ENCODE peak calls at places on chromosome 14, in five cellular contexts. M, J, D, Y and U are unnamed samples.

GRCh38 chr14:106268013-106268727 is 741.8 kb downstream of the TMEM121 start:
- DNase-seq in M (no peak), Y (peak; percentile 26), J (no peak), D (no peak), U (no peak)

GRCh38 chr14:102951034-102951433 is 28.6 kb downstream of the AMN start:
- DNase-seq in D (no peak), Y (no peak), J (no peak), M (peak; percentile 58), U (no peak)

GRCh38 chr14:70907172-70907995 is at the start of gene PCNX1:
- DNase-seq in J (peak; percentile 95), D (peak; percentile 46), Y (peak; percentile 92), M (peak; percentile 93), U (peak; percentile 55)

GRCh38 chr14:94641632-94641955 is 29.4 kb downstream of the SERPINA3 start:
- DNase-seq in D (no peak), M (no peak), J (no peak), Y (no peak), U (no peak)

GRCh38 chr14:58824106-58824505 is 186.3 kb downstream of the DACT1 start:
- DNase-seq in J (no peak), M (no peak), Y (no peak), D (no peak), U (no peak)

GRCh38 chr14:69553221-69553620 is 21.4 kb downstream of the CCDC177 start:
- DNase-seq in Y (peak; percentile 51), D (no peak), J (no peak), M (no peak), U (no peak)

GRCh38 chr14:93045965-93046695 is 69.6 kb downstream of the ITPK1 start:
- DNase-seq in M (no peak), D (peak; percentile 28), J (no peak), Y (no peak), U (peak; percentile 62)

GRCh38 chr14:103536693-103537092 is 7.7 kb downstream of the TRMT61A start:
- DNase-seq in M (no peak), J (no peak), Y (no peak), D (no peak), U (no peak)

GRCh38 chr14:88515499-88516221 is 39.1 kb downstream of the PTPN21 start:
- DNase-seq in D (no peak), J (no peak), Y (no peak), M (no peak), U (no peak)

GRCh38 chr14:104423224-104423681 is 156.3 kb upstream of the C14orf180 start:
- DNase-seq in M (no peak), D (no peak), J (no peak), Y (no peak), U (no peak)

GRCh38 chr14:33943081-33943480 is 7.8 kb downstream of the EGLN3 start:
- DNase-seq in D (no peak), Y (no peak), J (no peak), M (no peak), U (no peak)

GRCh38 chr14:104335176-104335575 is 196.8 kb downstream of the KIF26A start:
- DNase-seq in M (peak; percentile 7), D (no peak), J (no peak), Y (no peak), U (no peak)

GRCh38 chr14:69088523-69089445 is 64.1 kb downstream of the DCAF5 start:
- DNase-seq in M (no peak), D (no peak), Y (no peak), J (no peak), U (no peak)

GRCh38 chr14:77663289-77663688 is 44.5 kb downstream of the ALKBH1 start:
- DNase-seq in Y (no peak), M (no peak), J (no peak), D (no peak), U (no peak)

GRCh38 chr14:33118653-33119052 is 180.0 kb downstream of the NPAS3 start:
- DNase-seq in J (no peak), Y (no peak), D (no peak), M (no peak), U (no peak)

GRCh38 chr14:31024577-31025334 is 693 bp upstream of the AP4S1 start:
- DNase-seq in D (no peak), M (no peak), J (no peak), Y (no peak), U (no peak)

GRCh38 chr14:39957987-39958386 is 525.8 kb upstream of the FBXO33 start:
- DNase-seq in M (no peak), D (no peak), Y (no peak), J (no peak), U (no peak)

GRCh38 chr14:99587463-99588278 is 16.3 kb downstream of the CCDC85C start:
- DNase-seq in D (no peak), Y (no peak), M (no peak), J (no peak), U (no peak)
- TF ChIP-seq CTCF in D (no peak), Y (no peak), M (no peak), J (no peak), U (no peak)

DNA sequence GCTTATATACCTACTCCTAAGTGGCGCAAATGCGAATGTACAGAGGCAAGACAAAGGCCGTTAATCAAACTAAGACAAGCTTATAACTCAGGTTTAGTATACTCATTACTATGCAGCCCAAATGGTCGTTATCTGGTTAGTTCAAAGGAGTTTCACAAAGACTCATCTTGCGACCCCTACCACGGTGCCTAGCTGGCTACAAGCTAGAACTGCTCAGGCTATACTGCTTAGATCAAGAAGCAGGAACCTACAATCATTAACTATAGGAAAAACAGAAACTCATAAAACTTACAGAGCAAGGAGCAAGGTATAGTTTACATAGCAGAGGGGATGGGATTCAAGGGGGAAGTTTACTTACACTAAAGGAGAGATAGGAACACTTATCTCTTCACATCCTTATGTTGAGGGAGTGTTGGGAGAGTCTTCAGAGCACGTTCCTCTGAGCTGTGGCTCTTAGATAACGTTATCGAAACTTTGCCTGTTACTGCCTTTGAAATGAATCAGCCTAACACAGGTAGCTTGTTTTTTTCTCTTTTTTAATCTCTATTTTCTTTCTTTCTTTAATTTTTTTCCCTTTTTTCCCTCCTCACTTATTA is 58.2 kb downstream of the FSCB start:
- DNase-seq in M (no peak), J (no peak), D (no peak), Y (no peak), U (no peak)
- H3K4me3 ChIP-seq in M (no peak overlapping the region), J (no peak overlapping the region), D (no peak overlapping the region), Y (no peak overlapping the region), U (no peak overlapping the region)

GRCh38 chr14:38016497-38016896 is 191.2 kb upstream of the SSTR1 start:
- DNase-seq in D (peak; percentile 2), M (no peak), Y (peak; percentile 13), J (no peak), U (no peak)
- TF ChIP-seq CTCF in D (peak; percentile 53), M (no peak), Y (peak; percentile 41), J (no peak), U (peak; percentile 5)

DNA sequence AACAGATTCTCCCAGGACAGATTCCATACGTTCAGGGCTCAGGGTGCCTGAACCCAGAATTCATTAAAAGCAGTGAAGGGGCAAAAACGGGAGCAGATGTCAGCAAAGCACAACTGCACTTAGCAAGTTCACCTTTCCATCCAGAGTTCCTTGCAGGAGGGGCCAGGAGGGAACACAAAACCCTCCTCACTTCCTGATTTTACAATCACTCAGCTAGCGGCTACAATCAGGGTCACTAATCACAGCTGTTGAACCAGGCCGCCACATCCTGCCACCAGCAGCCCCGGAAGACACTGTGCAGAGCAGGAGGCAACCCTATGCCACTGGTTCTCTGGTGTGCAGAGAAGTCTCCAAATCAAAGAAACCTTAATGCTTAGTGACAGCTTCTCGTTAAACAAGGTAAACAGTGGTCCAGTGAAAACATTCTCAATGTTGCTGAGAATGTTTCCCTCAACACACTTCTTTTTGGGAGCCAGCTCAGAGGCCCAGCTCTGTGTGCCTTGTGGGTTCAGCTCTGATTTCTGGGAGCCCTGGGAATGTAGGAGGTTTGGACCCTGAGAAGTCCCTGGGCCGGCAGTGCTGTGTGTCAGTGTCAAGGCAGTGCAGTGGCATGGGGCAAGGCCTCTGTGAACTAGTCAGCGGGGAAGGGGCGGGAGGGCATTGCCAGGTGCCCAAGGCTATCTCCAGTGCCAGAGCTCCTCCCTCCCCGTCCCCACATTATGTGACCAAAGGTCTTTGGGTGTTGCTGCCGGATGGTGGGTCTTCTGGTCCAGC is 54.5 kb downstream of the VCPKMT start:
- DNase-seq in D (no peak), M (no peak), Y (peak; percentile 93), J (no peak), U (no peak)
- H3K4me3 ChIP-seq in D (peak overlapping the region; percentile 48), M (no peak overlapping the region), Y (no peak overlapping the region), J (no peak overlapping the region), U (no peak overlapping the region)

GRCh38 chr14:64899958-64900357 is 14.3 kb upstream of the CHURC1 start:
- DNase-seq in J (no peak), M (no peak), D (no peak), Y (no peak), U (no peak)
- TF ChIP-seq CTCF in J (no peak), M (no peak), D (no peak), Y (no peak), U (no peak)

GRCh38 chr14:52873694-52874093 is 77.2 kb downstream of the FERMT2 start:
- DNase-seq in D (no peak), J (peak; percentile 67), M (no peak), Y (peak; percentile 13), U (no peak)

GRCh38 chr14:52874389-52874788 is 76.5 kb downstream of the FERMT2 start:
- DNase-seq in D (no peak), M (no peak), J (no peak), Y (no peak), U (no peak)

GRCh38 chr14:52875707-52876106 is 75.1 kb downstream of the FERMT2 start:
- DNase-seq in Y (no peak), D (no peak), J (no peak), M (no peak), U (no peak)

GRCh38 chr14:52871606-52872005 is 79.2 kb downstream of the FERMT2 start:
- DNase-seq in D (no peak), J (no peak), Y (no peak), M (no peak), U (no peak)

GRCh38 chr14:52873096-52873495 is 77.8 kb downstream of the FERMT2 start:
- DNase-seq in J (no peak), Y (no peak), D (no peak), M (no peak), U (no peak)
- H3K4me3 ChIP-seq in J (no peak overlapping the region), Y (no peak overlapping the region), D (no peak overlapping the region), M (no peak overlapping the region), U (no peak overlapping the region)